ENCODE peak calls at places on chromosomes 6 and 20, in eight cellular contexts. One of them, this sample, is unnamed.

GRCh38 chr6:83199865-83200230 is 6.7 kb downstream of the RWDD2A start:
- DNase-seq in PC-3: peak; percentile 75
- DNase-seq in fibroblast of lung: no peak
- DNase-seq in spleen: no peak
- DNase-seq in IMR-90: peak; percentile 92
- DNase-seq in OCI-LY7: no peak
- DNase-seq in lower lobe of right lung: no peak
- DNase-seq in cardiac muscle cell: peak; percentile 63
- DNase-seq in this sample: no peak

GRCh38 chr6:43391448-43392031 is 22.1 kb upstream of the ZNF318 start:
- DNase-seq in PC-3: no peak
- DNase-seq in fibroblast of lung: no peak
- DNase-seq in spleen: no peak
- DNase-seq in IMR-90: no peak
- DNase-seq in OCI-LY7: no peak
- DNase-seq in lower lobe of right lung: no peak
- DNase-seq in cardiac muscle cell: no peak
- DNase-seq in this sample: no peak

GRCh38 chr20:52060794-52061714 is 130.5 kb downstream of the ZFP64 start:
- DNase-seq in PC-3: peak; percentile 84
- DNase-seq in fibroblast of lung: peak; percentile 41
- DNase-seq in spleen: no peak
- DNase-seq in IMR-90: no peak
- DNase-seq in OCI-LY7: no peak
- DNase-seq in lower lobe of right lung: no peak
- DNase-seq in cardiac muscle cell: peak; percentile 59
- DNase-seq in this sample: no peak

GRCh38 chr20:271069-271468 is 13.5 kb downstream of the DEFB132 start:
- DNase-seq in PC-3: no peak
- DNase-seq in fibroblast of lung: no peak
- DNase-seq in spleen: no peak
- DNase-seq in IMR-90: no peak
- DNase-seq in OCI-LY7: no peak
- DNase-seq in lower lobe of right lung: no peak
- DNase-seq in cardiac muscle cell: no peak
- DNase-seq in this sample: no peak

GRCh38 chr6:111746983-111747773 is 126.1 kb downstream of the FYN start:
- DNase-seq in PC-3: no peak
- DNase-seq in fibroblast of lung: no peak
- DNase-seq in spleen: no peak
- DNase-seq in IMR-90: no peak
- DNase-seq in OCI-LY7: no peak
- DNase-seq in lower lobe of right lung: no peak
- DNase-seq in cardiac muscle cell: no peak
- DNase-seq in this sample: no peak

GRCh38 chr20:39338977-39339376 is 376.8 kb downstream of the DHX35 start:
- DNase-seq in PC-3: no peak
- DNase-seq in fibroblast of lung: no peak
- DNase-seq in spleen: no peak
- DNase-seq in IMR-90: no peak
- DNase-seq in OCI-LY7: peak; percentile 79
- DNase-seq in lower lobe of right lung: no peak
- DNase-seq in cardiac muscle cell: no peak
- DNase-seq in this sample: peak; percentile 38

GRCh38 chr6:16481680-16482079 is 243.3 kb downstream of the GMPR start:
- DNase-seq in PC-3: no peak
- DNase-seq in fibroblast of lung: no peak
- DNase-seq in spleen: no peak
- DNase-seq in IMR-90: no peak
- DNase-seq in OCI-LY7: no peak
- DNase-seq in lower lobe of right lung: no peak
- DNase-seq in cardiac muscle cell: peak; percentile 17
- DNase-seq in this sample: no peak

GRCh38 chr20:20010639-20011500 is 6.3 kb upstream of the NAA20 start:
- DNase-seq in PC-3: peak; percentile 77
- DNase-seq in fibroblast of lung: peak; percentile 91
- DNase-seq in spleen: no peak
- DNase-seq in IMR-90: peak; percentile 81
- DNase-seq in OCI-LY7: no peak
- DNase-seq in lower lobe of right lung: no peak
- DNase-seq in cardiac muscle cell: peak; percentile 49
- DNase-seq in this sample: no peak

GRCh38 chr6:22102671-22103070 is 194.2 kb downstream of the PRL start:
- DNase-seq in PC-3: no peak
- DNase-seq in fibroblast of lung: no peak
- DNase-seq in spleen: no peak
- DNase-seq in IMR-90: peak; percentile 27
- DNase-seq in OCI-LY7: no peak
- DNase-seq in lower lobe of right lung: no peak
- DNase-seq in cardiac muscle cell: no peak
- DNase-seq in this sample: no peak

GRCh38 chr6:36684447-36684812 is 5.9 kb downstream of the CDKN1A start:
- DNase-seq in PC-3: no peak
- DNase-seq in fibroblast of lung: no peak
- DNase-seq in spleen: no peak
- DNase-seq in IMR-90: no peak
- DNase-seq in OCI-LY7: no peak
- DNase-seq in lower lobe of right lung: no peak
- DNase-seq in cardiac muscle cell: no peak
- DNase-seq in this sample: no peak

GRCh38 chr20:3173582-3174441 is 463 bp upstream of the LZTS3 start:
- DNase-seq in PC-3: peak; percentile 91
- DNase-seq in fibroblast of lung: peak; percentile 68
- DNase-seq in spleen: peak; percentile 97
- DNase-seq in IMR-90: peak; percentile 63
- DNase-seq in OCI-LY7: peak; percentile 91
- DNase-seq in lower lobe of right lung: peak; percentile 93
- DNase-seq in cardiac muscle cell: peak; percentile 83
- DNase-seq in this sample: peak; percentile 98

GRCh38 chr6:100880149-100880900 is 804 bp downstream of the ASCC3 start:
- DNase-seq in PC-3: peak; percentile 34
- DNase-seq in fibroblast of lung: peak; percentile 23
- DNase-seq in spleen: no peak
- DNase-seq in IMR-90: peak; percentile 25
- DNase-seq in OCI-LY7: no peak
- DNase-seq in lower lobe of right lung: no peak
- DNase-seq in cardiac muscle cell: peak; percentile 48
- DNase-seq in this sample: no peak

GRCh38 chr20:25013478-25014380 is 21.2 kb upstream of the APMAP start:
- DNase-seq in PC-3: no peak
- DNase-seq in fibroblast of lung: no peak
- DNase-seq in spleen: peak; percentile 71
- DNase-seq in IMR-90: no peak
- DNase-seq in OCI-LY7: no peak
- DNase-seq in lower lobe of right lung: no peak
- DNase-seq in cardiac muscle cell: no peak
- DNase-seq in this sample: no peak

GRCh38 chr20:52056203-52057062 is 135.1 kb downstream of the ZFP64 start:
- DNase-seq in PC-3: peak; percentile 99
- DNase-seq in fibroblast of lung: peak; percentile 71
- DNase-seq in spleen: no peak
- DNase-seq in IMR-90: peak; percentile 95
- DNase-seq in OCI-LY7: no peak
- DNase-seq in lower lobe of right lung: no peak
- DNase-seq in cardiac muscle cell: peak; percentile 64
- DNase-seq in this sample: no peak

GRCh38 chr20:58201616-58202015 is 26.8 kb downstream of the ANKRD60 start:
- DNase-seq in PC-3: no peak
- DNase-seq in fibroblast of lung: no peak
- DNase-seq in spleen: no peak
- DNase-seq in IMR-90: no peak
- DNase-seq in OCI-LY7: no peak
- DNase-seq in lower lobe of right lung: no peak
- DNase-seq in cardiac muscle cell: no peak
- DNase-seq in this sample: no peak

GRCh38 chr20:40563296-40563950 is 125.6 kb downstream of the MAFB start:
- DNase-seq in PC-3: peak; percentile 60
- DNase-seq in fibroblast of lung: peak; percentile 85
- DNase-seq in spleen: no peak
- DNase-seq in IMR-90: no peak
- DNase-seq in OCI-LY7: no peak
- DNase-seq in lower lobe of right lung: peak; percentile 86
- DNase-seq in cardiac muscle cell: peak; percentile 79
- DNase-seq in this sample: peak; percentile 68

GRCh38 chr20:31845300-31845863 is at the start of gene FOXS1:
- DNase-seq in PC-3: no peak
- DNase-seq in fibroblast of lung: no peak
- DNase-seq in spleen: no peak
- DNase-seq in IMR-90: no peak
- DNase-seq in OCI-LY7: no peak
- DNase-seq in lower lobe of right lung: no peak
- DNase-seq in cardiac muscle cell: peak; percentile 18
- DNase-seq in this sample: peak; percentile 75

GRCh38 chr6:76814496-76815458 is 648.5 kb downstream of the HTR1B start:
- DNase-seq in PC-3: no peak
- DNase-seq in fibroblast of lung: no peak
- DNase-seq in spleen: no peak
- DNase-seq in IMR-90: no peak
- DNase-seq in OCI-LY7: no peak
- DNase-seq in lower lobe of right lung: no peak
- DNase-seq in cardiac muscle cell: peak; percentile 63
- DNase-seq in this sample: no peak

GRCh38 chr6:75368864-75369402 is 84.3 kb upstream of the TMEM30A start:
- DNase-seq in PC-3: no peak
- DNase-seq in fibroblast of lung: peak; percentile 7
- DNase-seq in spleen: no peak
- DNase-seq in IMR-90: no peak
- DNase-seq in OCI-LY7: no peak
- DNase-seq in lower lobe of right lung: no peak
- DNase-seq in cardiac muscle cell: no peak
- DNase-seq in this sample: peak; percentile 50

GRCh38 chr20:41275181-41275793 is 42.2 kb downstream of the ZHX3 start:
- DNase-seq in PC-3: peak; percentile 69
- DNase-seq in fibroblast of lung: peak; percentile 66
- DNase-seq in spleen: no peak
- DNase-seq in IMR-90: peak; percentile 73
- DNase-seq in OCI-LY7: no peak
- DNase-seq in lower lobe of right lung: no peak
- DNase-seq in cardiac muscle cell: no peak
- DNase-seq in this sample: no peak

GRCh38 chr6:3963404-3963803 is 114.2 kb downstream of the FAM50B start:
- DNase-seq in PC-3: no peak
- DNase-seq in fibroblast of lung: no peak
- DNase-seq in spleen: no peak
- DNase-seq in IMR-90: no peak
- DNase-seq in OCI-LY7: no peak
- DNase-seq in lower lobe of right lung: no peak
- DNase-seq in cardiac muscle cell: no peak
- DNase-seq in this sample: no peak

GRCh38 chr6:81766482-81767069 is 14.1 kb upstream of the TENT5A start:
- DNase-seq in PC-3: peak; percentile 82
- DNase-seq in fibroblast of lung: peak; percentile 97
- DNase-seq in spleen: no peak
- DNase-seq in IMR-90: peak; percentile 93
- DNase-seq in OCI-LY7: no peak
- DNase-seq in lower lobe of right lung: no peak
- DNase-seq in cardiac muscle cell: peak; percentile 95
- DNase-seq in this sample: no peak

GRCh38 chr6:117938324-117938995 is 31.4 kb downstream of the SLC35F1 start:
- DNase-seq in PC-3: no peak
- DNase-seq in fibroblast of lung: no peak
- DNase-seq in spleen: no peak
- DNase-seq in IMR-90: no peak
- DNase-seq in OCI-LY7: no peak
- DNase-seq in lower lobe of right lung: no peak
- DNase-seq in cardiac muscle cell: no peak
- DNase-seq in this sample: no peak

GRCh38 chr6:32692019-32692418 is 25.6 kb upstream of the HLA-DQB1 start:
- DNase-seq in PC-3: peak; percentile 66
- DNase-seq in fibroblast of lung: no peak
- DNase-seq in spleen: no peak
- DNase-seq in IMR-90: no peak
- DNase-seq in OCI-LY7: peak; percentile 83
- DNase-seq in lower lobe of right lung: peak; percentile 50
- DNase-seq in cardiac muscle cell: peak; percentile 3
- DNase-seq in this sample: peak; percentile 33

GRCh38 chr6:45472383-45472782 is 94.6 kb upstream of the SUPT3H start:
- DNase-seq in PC-3: no peak
- DNase-seq in fibroblast of lung: peak; percentile 81
- DNase-seq in spleen: no peak
- DNase-seq in IMR-90: peak; percentile 51
- DNase-seq in OCI-LY7: no peak
- DNase-seq in lower lobe of right lung: no peak
- DNase-seq in cardiac muscle cell: peak; percentile 81
- DNase-seq in this sample: no peak

GRCh38 chr6:56517155-56517745 is 125.4 kb downstream of the DST start:
- DNase-seq in PC-3: no peak
- DNase-seq in fibroblast of lung: peak; percentile 90
- DNase-seq in spleen: no peak
- DNase-seq in IMR-90: peak; percentile 84
- DNase-seq in OCI-LY7: no peak
- DNase-seq in lower lobe of right lung: no peak
- DNase-seq in cardiac muscle cell: peak; percentile 64
- DNase-seq in this sample: no peak
- H3K4me1 ChIP-seq in PC-3: peaks cover 13% of the 10 kb centered on the region
- H3K4me1 ChIP-seq in fibroblast of lung: no peaks in the 10 kb centered on the region
- H3K4me1 ChIP-seq in spleen: no peaks in the 10 kb centered on the region
- H3K4me1 ChIP-seq in IMR-90: peaks cover 14% of the 10 kb centered on the region
- H3K4me1 ChIP-seq in OCI-LY7: peaks cover 12% of the 10 kb centered on the region
- H3K4me1 ChIP-seq in lower lobe of right lung: peaks cover 35% of the 10 kb centered on the region
- H3K4me1 ChIP-seq in cardiac muscle cell: no peaks in the 10 kb centered on the region
- H3K4me1 ChIP-seq in this sample: peaks cover 2% of the 10 kb centered on the region

DNA sequence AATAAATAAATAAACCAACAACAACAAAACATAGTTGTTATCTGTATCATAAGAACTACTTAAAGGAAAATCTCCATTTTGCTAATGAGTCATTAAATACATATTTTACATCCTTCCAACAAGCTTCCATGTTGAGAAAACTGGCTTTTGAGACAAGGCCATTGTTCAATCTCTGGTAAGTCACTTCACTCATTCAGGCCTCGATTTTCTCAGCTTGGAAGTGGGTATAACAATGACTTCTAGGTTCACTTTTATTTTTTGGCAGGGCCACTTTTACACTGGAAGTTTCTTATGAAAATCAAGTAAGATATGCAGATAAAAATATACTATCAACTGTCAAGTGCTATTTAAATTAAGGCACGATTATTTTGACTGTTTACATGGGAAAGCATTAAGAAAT is 30.0 kb downstream of the WRNIP1 start:
- DNase-seq in PC-3: no peak
- DNase-seq in fibroblast of lung: no peak
- DNase-seq in spleen: no peak
- DNase-seq in IMR-90: no peak
- DNase-seq in OCI-LY7: no peak
- DNase-seq in lower lobe of right lung: no peak
- DNase-seq in cardiac muscle cell: no peak
- DNase-seq in this sample: no peak
- H3K4me3 ChIP-seq in PC-3: no peak overlapping the region
- H3K4me3 ChIP-seq in fibroblast of lung: no peak overlapping the region
- H3K4me3 ChIP-seq in spleen: no peak overlapping the region
- H3K4me3 ChIP-seq in IMR-90: no peak overlapping the region
- H3K4me3 ChIP-seq in OCI-LY7: no peak overlapping the region
- H3K4me3 ChIP-seq in lower lobe of right lung: no peak overlapping the region
- H3K4me3 ChIP-seq in cardiac muscle cell: no peak overlapping the region
- H3K4me3 ChIP-seq in this sample: no peak overlapping the region

GRCh38 chr6:116369540-116370327 is 1.0 kb upstream of the DSE start:
- DNase-seq in PC-3: no peak
- DNase-seq in fibroblast of lung: no peak
- DNase-seq in spleen: no peak
- DNase-seq in IMR-90: no peak
- DNase-seq in OCI-LY7: peak; percentile 31
- DNase-seq in lower lobe of right lung: no peak
- DNase-seq in cardiac muscle cell: no peak
- DNase-seq in this sample: no peak
- H3K27ac ChIP-seq in PC-3: no peak overlapping the region
- H3K27ac ChIP-seq in fibroblast of lung: peak overlapping the region; percentile 92
- H3K27ac ChIP-seq in spleen: peak overlapping the region; percentile 97
- H3K27ac ChIP-seq in IMR-90: peak overlapping the region; percentile 98
- H3K27ac ChIP-seq in OCI-LY7: no peak overlapping the region
- H3K27ac ChIP-seq in lower lobe of right lung: peak overlapping the region; percentile 91
- H3K27ac ChIP-seq in cardiac muscle cell: peak overlapping the region; percentile 87
- H3K27ac ChIP-seq in this sample: no peak overlapping the region

GRCh38 chr6:142336787-142337186 is 35.0 kb downstream of the ADGRG6 start:
- DNase-seq in PC-3: no peak
- DNase-seq in fibroblast of lung: no peak
- DNase-seq in spleen: no peak
- DNase-seq in IMR-90: no peak
- DNase-seq in OCI-LY7: no peak
- DNase-seq in lower lobe of right lung: no peak
- DNase-seq in cardiac muscle cell: no peak
- DNase-seq in this sample: no peak
- H3K4me1 ChIP-seq in PC-3: peaks cover 12% of the 10 kb centered on the region
- H3K4me1 ChIP-seq in fibroblast of lung: no peaks in the 10 kb centered on the region
- H3K4me1 ChIP-seq in spleen: no peaks in the 10 kb centered on the region
- H3K4me1 ChIP-seq in IMR-90: peaks cover 2% of the 10 kb centered on the region
- H3K4me1 ChIP-seq in OCI-LY7: no peaks in the 10 kb centered on the region
- H3K4me1 ChIP-seq in lower lobe of right lung: no peaks in the 10 kb centered on the region
- H3K4me1 ChIP-seq in cardiac muscle cell: no peaks in the 10 kb centered on the region
- H3K4me1 ChIP-seq in this sample: peaks cover 1% of the 10 kb centered on the region